ENCODE peak calls at places on chromosomes 5 and 9, in five cellular contexts. K is gastrocnemius medialis, U is sigmoid colon, L is heart left ventricle, A is A549. B is an unnamed sample.
A peak's percentile ranks its signal among the peaks of the same experiment; 100 is the strongest.

GRCh38 chr5:16585028-16585667 is 31.6 kb downstream of the RETREG1 start:
- DNase-seq in A (peak; percentile 18), K (no peak), U (no peak), L (no peak), B (no peak)

GRCh38 chr5:3875144-3875543 is 279.5 kb downstream of the IRX1 start:
- DNase-seq in L (no peak), U (no peak), K (no peak), A (no peak), B (no peak)

GRCh38 chr5:67164856-67165523 is 31.6 kb downstream of the CD180 start:
- DNase-seq in L (no peak), K (no peak), U (no peak), A (no peak), B (no peak)

GRCh38 chr5:111345731-111346130 is 121.5 kb downstream of the CAMK4 start:
- DNase-seq in K (no peak), A (no peak), U (no peak), L (no peak), B (no peak)

GRCh38 chr9:5002811-5003210 is 17.7 kb downstream of the JAK2 start:
- DNase-seq in U (no peak), K (no peak), L (no peak), A (no peak), B (no peak)

GRCh38 chr5:139650031-139650688 is 2.0 kb downstream of the CXXC5 start:
- DNase-seq in A (no peak), K (peak; percentile 58), L (peak; percentile 66), U (peak; percentile 75), B (no peak)

GRCh38 chr9:127505396-127506116 is 54.2 kb downstream of the LRSAM1 start:
- DNase-seq in U (no peak), L (no peak), A (peak; percentile 62), K (no peak), B (no peak)

GRCh38 chr5:175464414-175465233 is 13.7 kb upstream of the SFXN1 start:
- DNase-seq in A (peak; percentile 67), L (peak; percentile 20), U (no peak), K (no peak), B (no peak)

GRCh38 chr5:127696688-127697087 is 6.5 kb upstream of the CCDC192 start:
- DNase-seq in K (no peak), L (no peak), U (no peak), A (no peak), B (no peak)

GRCh38 chr9:110995511-110996340 is 42.5 kb downstream of the LPAR1 start:
- DNase-seq in K (no peak), U (no peak), L (no peak), A (no peak), B (no peak)

GRCh38 chr5:9358961-9359686 is 186.8 kb downstream of the SEMA5A start:
- DNase-seq in A (no peak), U (no peak), K (no peak), L (no peak), B (no peak)

GRCh38 chr5:157025093-157025698 is 33.7 kb downstream of the HAVCR1 start:
- DNase-seq in U (no peak), A (no peak), K (peak; percentile 13), L (no peak), B (no peak)

GRCh38 chr9:12935714-12936113 is 160.9 kb downstream of the LURAP1L start:
- DNase-seq in U (no peak), L (no peak), A (no peak), K (no peak), B (no peak)

GRCh38 chr9:129556576-129557191 is 64.2 kb downstream of the C9orf50 start:
- DNase-seq in K (no peak), U (no peak), L (no peak), A (no peak), B (no peak)

GRCh38 chr5:151896041-151896691 is 28.5 kb downstream of the GLRA1 start:
- DNase-seq in A (no peak), L (no peak), U (no peak), K (no peak), B (no peak)

GRCh38 chr9:18268381-18268780 is 205.6 kb upstream of the ADAMTSL1 start:
- DNase-seq in K (no peak), A (no peak), U (no peak), L (no peak), B (peak; percentile 22)

GRCh38 chr5:79535477-79536192 is 21.7 kb upstream of the HOMER1 start:
- DNase-seq in K (no peak), U (no peak), L (no peak), A (no peak), B (no peak)

GRCh38 chr5:6504677-6505414 is 56.2 kb downstream of the UBE2QL1 start:
- DNase-seq in A (no peak), K (no peak), U (no peak), L (no peak), B (no peak)

GRCh38 chr5:170176916-170177315 is 55.9 kb upstream of the C5orf58 start:
- DNase-seq in L (no peak), A (no peak), K (no peak), U (no peak), B (no peak)

GRCh38 chr9:1231998-1232919 is 182.1 kb downstream of the DMRT2 start:
- DNase-seq in U (peak; percentile 86), A (peak; percentile 6), L (peak; percentile 25), K (peak; percentile 61), B (peak; percentile 64)

GRCh38 chr5:24167791-24168190 is 477.0 kb downstream of the CDH10 start:
- DNase-seq in L (no peak), K (no peak), U (no peak), A (no peak), B (no peak)

GRCh38 chr9:138122676-138123075 is 245.1 kb downstream of the CACNA1B start:
- DNase-seq in K (no peak), L (no peak), A (no peak), U (no peak), B (no peak)

GRCh38 chr5:72841756-72842535 is 25.5 kb downstream of the TNPO1 start:
- DNase-seq in L (no peak), K (no peak), A (no peak), U (no peak), B (no peak)

GRCh38 chr5:139296862-139297326 is 3.4 kb downstream of the MATR3 start:
- DNase-seq in K (no peak), L (no peak), U (no peak), A (no peak), B (no peak)

GRCh38 chr5:90557871-90558270 is 726 bp upstream of the ADGRV1 start:
- DNase-seq in U (no peak), K (no peak), L (no peak), A (no peak), B (no peak)

GRCh38 chr9:75754090-75754489 is 136.4 kb upstream of the PCSK5 start:
- DNase-seq in U (no peak), A (no peak), L (peak; percentile 52), K (no peak), B (no peak)

GRCh38 chr5:15737882-15738677 is 238.1 kb downstream of the FBXL7 start:
- DNase-seq in K (no peak), A (no peak), U (no peak), L (no peak), B (no peak)

DNA sequence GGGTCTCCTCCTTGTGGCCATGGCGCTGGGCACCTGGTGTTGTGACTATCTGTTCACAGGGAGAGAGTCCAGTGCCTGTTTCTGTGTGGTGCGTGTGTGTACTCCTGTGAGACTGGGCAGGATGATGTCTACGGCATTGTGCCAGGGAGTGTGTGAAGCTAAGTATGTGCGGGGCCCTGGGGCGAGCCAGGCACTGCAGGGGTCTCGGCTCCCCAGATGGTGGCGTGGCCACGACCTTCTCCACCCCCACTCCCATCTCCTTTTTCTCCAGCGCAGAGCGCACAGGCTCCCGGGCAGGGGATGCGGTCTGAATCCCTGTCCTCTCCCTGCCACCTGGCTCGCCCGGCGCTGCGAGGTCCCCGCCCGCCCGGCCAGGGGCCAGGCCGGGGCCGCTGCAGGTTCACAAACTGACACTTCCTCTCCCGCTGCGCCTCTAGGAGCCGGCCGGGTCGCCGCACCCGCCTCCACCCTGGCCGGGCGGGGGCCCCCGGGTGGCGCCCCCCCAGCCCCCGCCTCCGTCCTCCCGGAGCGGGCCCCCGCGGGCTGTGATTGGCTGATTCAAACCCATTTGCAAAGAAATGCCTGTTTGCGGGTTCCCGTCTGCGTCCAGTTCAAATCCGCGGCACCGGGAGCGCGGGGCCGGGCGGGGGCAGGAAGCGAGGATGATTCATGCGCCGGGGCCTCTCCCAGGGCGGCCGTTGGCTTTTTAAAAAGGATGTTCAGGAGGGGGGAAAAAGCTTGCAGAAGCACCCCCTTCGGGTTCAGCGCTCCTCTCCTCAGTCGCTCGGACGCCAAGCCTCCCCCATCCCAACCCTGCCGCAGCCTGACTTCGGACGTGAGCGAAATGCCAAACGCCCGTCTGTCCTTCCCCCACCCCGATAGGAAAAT is 790 bp downstream of the PHF19 start:
- DNase-seq in L (peak; percentile 84), A (peak; percentile 93), K (peak; percentile 63), U (peak; percentile 94), B (peak; percentile 73)
- TF ChIP-seq POLR2A in L (peak; percentile 43), A (peak; percentile 17), K (peak; percentile 30), U (no peak), B (no peak)

GRCh38 chr9:88511906-88512305 is 23.1 kb upstream of the NXNL2 start:
- DNase-seq in U (no peak), L (no peak), K (no peak), A (no peak), B (no peak)
- H3K4me3 ChIP-seq in U (no peak overlapping the region), L (no peak overlapping the region), K (no peak overlapping the region), A (no peak overlapping the region), B (no peak overlapping the region)

DNA sequence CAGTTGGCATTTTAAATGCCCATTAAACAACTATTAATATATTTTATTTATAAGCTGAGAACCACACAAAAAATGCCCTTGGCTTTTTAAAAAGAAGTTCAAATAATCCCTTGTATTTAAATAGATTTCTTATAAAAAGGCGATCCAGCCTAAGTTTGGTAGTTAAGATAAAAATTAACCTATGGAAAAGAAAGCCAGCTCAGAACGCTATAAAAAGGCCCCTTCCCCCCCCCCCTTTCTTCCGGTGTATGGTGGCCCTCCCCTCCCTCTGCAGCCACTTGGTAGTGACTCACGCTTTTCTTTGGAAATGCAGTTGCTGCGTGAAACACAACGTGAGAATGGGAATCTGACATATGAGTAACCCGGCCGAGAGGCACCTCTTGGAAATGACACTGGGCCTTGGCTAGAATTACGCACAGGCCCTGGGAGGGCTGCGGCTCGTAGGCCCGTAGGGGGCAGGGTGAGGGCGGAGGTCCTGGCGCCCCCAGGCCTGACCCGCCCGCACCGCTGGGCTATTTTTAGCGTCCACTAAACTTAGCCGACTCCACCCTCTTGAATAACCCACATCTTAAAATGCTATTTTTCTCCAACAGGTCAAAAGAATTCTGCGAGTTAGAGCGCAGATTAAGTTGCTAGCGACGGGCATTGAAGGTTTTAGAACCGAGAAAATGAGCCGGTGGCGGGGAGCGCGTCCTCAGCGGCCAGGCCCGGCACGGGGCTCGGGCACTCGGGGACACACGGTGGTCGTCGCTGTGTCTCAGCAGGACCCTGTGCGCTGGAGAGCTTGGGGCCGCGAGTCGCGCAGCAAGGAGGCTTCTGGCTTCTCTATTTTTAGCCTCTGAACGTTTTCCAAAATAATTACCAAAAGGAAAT is 168.7 kb downstream of the AUH start:
- DNase-seq in K (peak; percentile 96), U (peak; percentile 96), A (peak; percentile 95), L (peak; percentile 87), B (peak; percentile 68)
- TF ChIP-seq POLR2A in K (no peak), U (no peak), A (no peak), L (no peak), B (peak; percentile 19)

GRCh38 chr9:20619492-20619860 is 2.8 kb downstream of the MLLT3 start:
- DNase-seq in A (no peak), L (no peak), U (no peak), K (no peak), B (no peak)
- H3K4me3 ChIP-seq in A (peak overlapping the region; percentile 95), L (peak overlapping the region; percentile 78), U (peak overlapping the region; percentile 91), K (peak overlapping the region; percentile 98), B (peak overlapping the region; percentile 79)

B was measured in breast epithelium.